ENCODE peak calls at places on chromosome 18, in eight cellular contexts. R is fibroblast of the conjunctiva; U is left cardiac atrium; J is stimulated activated CD8-positive, alpha-beta memory T cell treated with anti-CD3 and anti-CD28 coated beads, Interleukin-12 subunit alpha, Interleukin-12 subunit beta, amount 100 ng/mL, for 4 hours; W is activated gamma-delta T cell treated with Interleukin-2 at 50 U/mL for 16 hours; D is lower lobe of right lung; X is stimulated activated CD4-positive, alpha-beta T cell treated with anti-CD3 and anti-CD28 coated beads, Interleukin-2, amount 100 ng/mL, for 24 hours; C is T47D. T is an unnamed sample.

GRCh38 chr18:80200171-80200931 is 47.0 kb downstream of the PARD6G start:
- DNase-seq in W (no peak), R (no peak), U (no peak), X (no peak), D (no peak), C (peak), J (no peak), T (no peak)

GRCh38 chr18:2303517-2304238 is 267.6 kb downstream of the METTL4 start:
- DNase-seq in X (no peak), J (no peak), R (peak), W (no peak), C (no peak), U (no peak), D (no peak), T (no peak)

GRCh38 chr18:8050616-8051314 is 483.6 kb downstream of the PTPRM start:
- DNase-seq in C (no peak), D (no peak), J (no peak), X (no peak), R (no peak), U (no peak), W (no peak), T (no peak)

GRCh38 chr18:6920099-6920955 is 190.8 kb downstream of the ARHGAP28 start:
- DNase-seq in W (no peak), D (no peak), X (no peak), R (peak), C (peak), J (no peak), U (no peak), T (peak)

GRCh38 chr18:35267161-35267651 is 22.8 kb downstream of the ZSCAN30 start:
- DNase-seq in X (peak), D (peak), J (peak), R (peak), C (no peak), W (peak), U (peak), T (no peak)

GRCh38 chr18:12256946-12257345 is 2.8 kb downstream of the CIDEA start:
- DNase-seq in U (no peak), J (no peak), C (no peak), R (no peak), D (no peak), X (no peak), W (no peak), T (no peak)

GRCh38 chr18:36108601-36109000 is 20.5 kb downstream of the SLC39A6 start:
- DNase-seq in X (no peak), J (no peak), W (no peak), R (no peak), C (no peak), D (no peak), U (no peak), T (no peak)

GRCh38 chr18:36527025-36527424 is 229.5 kb downstream of the FHOD3 start:
- DNase-seq in J (no peak), U (no peak), R (no peak), D (no peak), C (no peak), W (no peak), X (no peak), T (no peak)

GRCh38 chr18:10421859-10422258 is 32.6 kb upstream of the APCDD1 start:
- DNase-seq in C (no peak), U (no peak), X (no peak), R (peak), W (no peak), J (no peak), D (no peak), T (no peak)

GRCh38 chr18:68555935-68556334 is 159.0 kb downstream of the TMX3 start:
- DNase-seq in X (no peak), D (no peak), U (no peak), W (no peak), C (no peak), R (no peak), J (no peak), T (no peak)

GRCh38 chr18:42310956-42311355 is 355.9 kb downstream of the PIK3C3 start:
- DNase-seq in X (no peak), R (no peak), J (no peak), U (peak), W (no peak), D (no peak), C (no peak), T (no peak)

GRCh38 chr18:12442946-12443345 is 35.2 kb downstream of the PRELID3A start:
- DNase-seq in U (no peak), W (no peak), R (no peak), C (no peak), J (no peak), D (no peak), X (no peak), T (no peak)

GRCh38 chr18:10296491-10296890 is 157.9 kb upstream of the APCDD1 start:
- DNase-seq in D (no peak), W (no peak), C (no peak), J (no peak), U (no peak), X (no peak), R (no peak), T (no peak)

GRCh38 chr18:7901657-7902056 is 334.5 kb downstream of the PTPRM start:
- DNase-seq in R (no peak), J (no peak), C (no peak), U (no peak), W (no peak), D (no peak), X (no peak), T (peak)

GRCh38 chr18:79786304-79786703 is 11.4 kb upstream of the KCNG2 start:
- DNase-seq in U (no peak), D (peak), X (no peak), J (no peak), W (no peak), C (no peak), R (no peak), T (no peak)

GRCh38 chr18:46220116-46220515 is 115.9 kb downstream of the HAUS1 start:
- DNase-seq in D (no peak), U (no peak), J (no peak), R (peak), W (no peak), X (no peak), C (no peak), T (peak)

GRCh38 chr18:49028091-49028490 is 77.3 kb upstream of the SMAD7 start:
- DNase-seq in U (no peak), W (no peak), C (no peak), R (no peak), J (no peak), X (no peak), D (no peak), T (no peak)

GRCh38 chr18:10343778-10344177 is 110.7 kb upstream of the APCDD1 start:
- DNase-seq in J (no peak), X (no peak), U (no peak), D (no peak), W (no peak), R (no peak), C (no peak), T (no peak)

GRCh38 chr18:31487251-31488015 is 10.5 kb upstream of the DSG2 start:
- DNase-seq in R (peak), D (no peak), X (no peak), U (no peak), C (no peak), W (no peak), J (no peak), T (peak)

GRCh38 chr18:44943201-44943881 is 262.7 kb downstream of the SETBP1 start:
- DNase-seq in U (no peak), W (no peak), J (no peak), D (no peak), R (no peak), C (peak), X (no peak), T (peak)

GRCh38 chr18:8261651-8262091 is 347.6 kb upstream of the RAB12 start:
- DNase-seq in J (no peak), D (no peak), C (no peak), U (no peak), X (no peak), R (no peak), W (no peak), T (no peak)

GRCh38 chr18:68104036-68104435 is 587.5 kb upstream of the DSEL start:
- DNase-seq in X (no peak), D (no peak), U (no peak), R (no peak), C (peak), W (no peak), J (no peak), T (no peak)

T was measured in AG09309.